ENCODE peak calls at places on chromosomes 12 and 14, in nine cellular contexts. C is amniotic stem cell; P is activated CD4-positive, alpha-beta T cell treated with anti-CD3 and anti-CD28 coated beads, Interleukin-2, amount 50 U/mL, for 1 hour; Y is COR-L47; D is adipocyte; H is GM12865; G is AG04450; E is GM19239; R is neuronal stem cell. Q is an unnamed sample.

GRCh38 chr14:103724116-103724515 is 8.5 kb downstream of the ZFYVE21 start:
- DNase-seq in P (no peak), D (no peak), H (no peak), Y (no peak), G (no peak), E (no peak), R (no peak), C (no peak), Q (no peak)

GRCh38 chr12:30111719-30112118 is 328.0 kb upstream of the TMTC1 start:
- DNase-seq in D (no peak), Y (no peak), H (no peak), P (no peak), C (no peak), G (no peak), E (no peak), R (no peak), Q (no peak)

GRCh38 chr14:65574611-65575010 is 162.1 kb downstream of the FUT8 start:
- DNase-seq in H (no peak), E (no peak), D (no peak), R (no peak), Y (no peak), P (no peak), G (no peak), C (no peak), Q (no peak)

GRCh38 chr14:74531467-74531866 is 37.9 kb downstream of the ISCA2 start:
- DNase-seq in P (no peak), G (no peak), Y (no peak), H (peak; percentile 6), D (peak; percentile 69), C (no peak), R (no peak), E (no peak), Q (no peak)

GRCh38 chr12:120261951-120262851 is 3.3 kb downstream of the PXN start:
- DNase-seq in G (no peak), E (no peak), Y (peak; percentile 3), P (no peak), H (no peak), C (no peak), D (no peak), R (no peak), Q (no peak)

GRCh38 chr12:104609083-104609844 is 152.5 kb downstream of the CHST11 start:
- DNase-seq in Y (peak; percentile 18), G (no peak), P (no peak), R (no peak), E (no peak), C (no peak), H (no peak), D (no peak), Q (no peak)

GRCh38 chr14:20998674-20999366 is at the start of gene SLC39A2:
- DNase-seq in D (peak; percentile 63), H (no peak), C (no peak), G (no peak), Y (no peak), R (no peak), E (no peak), P (no peak), Q (peak; percentile 21)

GRCh38 chr12:82964446-82964845 is 277.7 kb downstream of the TMTC2 start:
- DNase-seq in E (no peak), G (no peak), P (no peak), C (no peak), R (no peak), H (no peak), D (peak; percentile 65), Y (no peak), Q (no peak)

GRCh38 chr12:56224954-56225353 is 812 bp downstream of the NABP2 start:
- DNase-seq in C (no peak), Y (no peak), H (no peak), G (no peak), E (no peak), P (no peak), D (no peak), R (no peak), Q (no peak)

GRCh38 chr12:1616233-1617066 is 12.6 kb upstream of the WNT5B start:
- DNase-seq in R (no peak), H (peak; percentile 54), E (no peak), G (no peak), C (no peak), D (no peak), Y (no peak), P (no peak), Q (no peak)

GRCh38 chr14:37230551-37231194 is 32.9 kb downstream of the MIPOL1 start:
- DNase-seq in G (peak; percentile 38), Y (peak; percentile 75), P (no peak), E (peak; percentile 13), H (peak; percentile 54), D (peak; percentile 95), R (peak; percentile 39), C (peak; percentile 87), Q (peak; percentile 29)

GRCh38 chr14:99603471-99603933 is 505 bp downstream of the CCDC85C start:
- DNase-seq in Y (peak; percentile 68), G (no peak), E (no peak), C (no peak), P (peak; percentile 51), D (peak; percentile 59), H (peak; percentile 36), R (no peak), Q (no peak)

GRCh38 chr14:68245146-68246073 is 425.8 kb downstream of the RAD51B start:
- DNase-seq in G (no peak), H (no peak), Y (peak; percentile 6), C (no peak), P (no peak), E (no peak), D (peak; percentile 57), R (no peak), Q (no peak)

GRCh38 chr12:74816398-74817175 is 279.0 kb downstream of the ATXN7L3B start:
- DNase-seq in G (no peak), D (no peak), C (no peak), P (no peak), R (no peak), Y (no peak), E (no peak), H (no peak), Q (no peak)

GRCh38 chr14:68254669-68255527 is 435.3 kb downstream of the RAD51B start:
- DNase-seq in P (no peak), Y (no peak), G (no peak), D (no peak), E (no peak), R (no peak), C (no peak), H (no peak), Q (no peak)

GRCh38 chr12:132422057-132423043 is 67.6 kb upstream of the FBRSL1 start:
- DNase-seq in C (no peak), P (no peak), G (no peak), Y (no peak), H (no peak), D (peak; percentile 79), E (no peak), R (no peak), Q (no peak)

GRCh38 chr12:46480724-46481123 is 108.2 kb upstream of the SLC38A2 start:
- DNase-seq in H (no peak), P (no peak), Y (no peak), C (no peak), G (no peak), E (no peak), D (no peak), R (no peak), Q (no peak)

GRCh38 chr14:79668941-79669340 is 542.4 kb downstream of the DIO2 start:
- DNase-seq in R (no peak), C (no peak), E (no peak), H (no peak), G (no peak), Y (no peak), D (no peak), P (no peak), Q (no peak)

GRCh38 chr12:120367924-120368788 is 808 bp downstream of the MSI1 start:
- DNase-seq in H (no peak), Y (no peak), R (no peak), E (no peak), P (no peak), G (no peak), D (peak; percentile 44), C (no peak), Q (no peak)

GRCh38 chr12:65765436-65765813 is 58.9 kb upstream of the HMGA2 start:
- DNase-seq in P (no peak), E (no peak), D (peak; percentile 31), C (no peak), G (no peak), Y (no peak), H (no peak), R (no peak), Q (peak; percentile 64)

GRCh38 chr14:79734151-79734550 is 477.2 kb downstream of the DIO2 start:
- DNase-seq in P (no peak), H (no peak), R (no peak), C (no peak), G (no peak), Y (no peak), E (no peak), D (no peak), Q (no peak)

GRCh38 chr14:80493620-80494019 is 282.3 kb upstream of the DIO2 start:
- DNase-seq in H (no peak), D (peak; percentile 19), E (no peak), G (no peak), C (no peak), P (no peak), R (no peak), Y (no peak), Q (no peak)

GRCh38 chr12:32309811-32310755 is 89.3 kb upstream of the FGD4 start:
- DNase-seq in R (no peak), P (no peak), H (no peak), C (no peak), Y (peak; percentile 69), D (no peak), E (no peak), G (no peak), Q (no peak)

Q was measured in AG04449.